ENCODE peak calls at places on chromosomes 4 and X, in seven cellular contexts. M, J, U, K, Y, W and O are unnamed samples.

GRCh38 chr4:2938906-2939305 is 24.3 kb downstream of the NOP14 start:
- DNase-seq in M (no peak), K (no peak), Y (no peak), W (no peak), J (no peak), U (no peak), O (no peak)

GRCh38 chr4:62490635-62491034 is 1290.5 kb downstream of the ADGRL3 start:
- DNase-seq in Y (no peak), K (no peak), M (no peak), U (no peak), W (no peak), J (no peak), O (no peak)

GRCh38 chr4:134622194-134622593 is 420.6 kb upstream of the PABPC4L start:
- DNase-seq in U (no peak), J (no peak), Y (no peak), W (no peak), M (no peak), K (no peak), O (no peak)

GRCh38 chr4:8747896-8748575 is 123.6 kb downstream of the HMX1 start:
- DNase-seq in M (no peak), K (no peak), U (no peak), W (no peak), Y (no peak), J (no peak), O (no peak)

GRCh38 chrX:45557390-45557789 is 356.7 kb upstream of the DIPK2B start:
- DNase-seq in Y (peak), U (no peak), J (no peak), W (no peak), M (no peak), K (no peak), O (no peak)

GRCh38 chr4:1058198-1058996 is 47.0 kb downstream of the FGFRL1 start:
- DNase-seq in U (no peak), M (no peak), K (no peak), W (peak), Y (no peak), J (peak), O (no peak)

GRCh38 chr4:173834151-173834550 is 304.1 kb upstream of the HAND2 start:
- DNase-seq in Y (peak), M (no peak), W (no peak), K (no peak), J (no peak), U (no peak), O (no peak)

GRCh38 chr4:74768857-74769525 is 25.3 kb downstream of the BTC start:
- DNase-seq in W (no peak), K (no peak), J (peak), U (no peak), M (no peak), Y (no peak), O (no peak)

GRCh38 chr4:143384381-143384994 is 47.8 kb downstream of the GAB1 start:
- DNase-seq in W (no peak), U (no peak), K (no peak), M (no peak), Y (no peak), J (no peak), O (no peak)

GRCh38 chr4:185217390-185217985 is 8.1 kb downstream of the SNX25 start:
- DNase-seq in W (no peak), J (no peak), K (no peak), M (no peak), U (no peak), Y (no peak), O (no peak)

GRCh38 chr4:19684079-19684478 is 567.6 kb upstream of the SLIT2 start:
- DNase-seq in J (no peak), Y (no peak), M (no peak), W (no peak), K (no peak), U (no peak), O (no peak)

GRCh38 chrX:71911731-71912050 is 1.0 kb downstream of the NHSL2 start:
- DNase-seq in Y (no peak), J (no peak), W (no peak), K (no peak), M (no peak), U (no peak), O (no peak)

GRCh38 chr4:188987011-188987410 is 847.8 kb downstream of the TRIML1 start:
- DNase-seq in W (no peak), Y (no peak), J (no peak), K (no peak), M (no peak), U (no peak), O (no peak)

GRCh38 chrX:57453901-57454300 is 137.9 kb upstream of the ZXDB start:
- DNase-seq in Y (peak), W (no peak), U (no peak), J (no peak), K (no peak), M (peak), O (no peak)

GRCh38 chrX:50770702-50771101 is 43.3 kb downstream of the SHROOM4 start:
- DNase-seq in U (no peak), K (no peak), M (no peak), Y (no peak), J (peak), W (no peak), O (no peak)

GRCh38 chr4:2696423-2696822 is 59.7 kb downstream of the TNIP2 start:
- DNase-seq in K (no peak), U (no peak), J (no peak), M (no peak), W (no peak), Y (no peak), O (no peak)